ENCODE peak calls at places on chromosomes 7 and 10, in four cellular contexts. R, Q, S and G are unnamed samples.

GRCh38 chr10:128518000-128518399 is 391.8 kb upstream of the MKI67 start:
- DNase-seq in R (no peak), Q (no peak), S (no peak), G (no peak)

GRCh38 chr10:91163269-91163708 is 57.2 kb upstream of the PCGF5 start:
- DNase-seq in R (peak), Q (peak), S (peak), G (peak)

GRCh38 chr10:5582736-5583135 is 58.0 kb downstream of the CALML3 start:
- DNase-seq in R (no peak), Q (no peak), S (no peak), G (no peak)

GRCh38 chr7:90596745-90597526 is 815 bp downstream of the CDK14 start:
- DNase-seq in R (peak), Q (peak), S (no peak), G (no peak)

GRCh38 chr7:75702515-75702914 is 36.2 kb downstream of the HIP1 start:
- DNase-seq in R (no peak), Q (no peak), S (no peak), G (no peak)

GRCh38 chr7:136956232-136956631 is 87.8 kb downstream of the CHRM2 start:
- DNase-seq in R (peak), Q (peak), S (no peak), G (no peak)

GRCh38 chr10:43574035-43574892 is at the start of gene ZNF239:
- DNase-seq in R (peak), Q (peak), S (peak), G (peak)

GRCh38 chr10:78937388-78937787 is 131.4 kb upstream of the ZMIZ1 start:
- DNase-seq in R (no peak), Q (no peak), S (no peak), G (no peak)

GRCh38 chr10:66782776-66783175 is 143.1 kb upstream of the LRRTM3 start:
- DNase-seq in R (peak), Q (no peak), S (no peak), G (no peak)

GRCh38 chr10:48224979-48225560 is 49.4 kb downstream of the FRMPD2 start:
- DNase-seq in R (no peak), Q (peak), S (no peak), G (no peak)

GRCh38 chr10:98950106-98950505 is 285.5 kb downstream of the HPSE2 start:
- DNase-seq in R (no peak), Q (no peak), S (no peak), G (no peak)

GRCh38 chr7:36084485-36085091 is 68.5 kb upstream of the EEPD1 start:
- DNase-seq in R (peak), Q (peak), S (no peak), G (no peak)

GRCh38 chr10:110007171-110007700 is 548 bp upstream of the ADD3 start:
- DNase-seq in R (peak), Q (peak), S (peak), G (no peak)
- TF ChIP-seq CTCF in R (no peak), Q (no peak), S (no peak), G (no peak)

GRCh38 chr10:115417585-115418265 is 324.6 kb downstream of the ATRNL1 start:
- DNase-seq in R (peak), Q (peak), S (no peak), G (no peak)
- TF ChIP-seq CTCF in R (peak), Q (peak), S (no peak), G (peak)

GRCh38 chr10:108358912-108359311 is 1194.4 kb upstream of the SORCS1 start:
- DNase-seq in R (peak), Q (peak), S (no peak), G (no peak)
- TF ChIP-seq CTCF in R (peak), Q (peak), S (no peak), G (no peak)

DNA sequence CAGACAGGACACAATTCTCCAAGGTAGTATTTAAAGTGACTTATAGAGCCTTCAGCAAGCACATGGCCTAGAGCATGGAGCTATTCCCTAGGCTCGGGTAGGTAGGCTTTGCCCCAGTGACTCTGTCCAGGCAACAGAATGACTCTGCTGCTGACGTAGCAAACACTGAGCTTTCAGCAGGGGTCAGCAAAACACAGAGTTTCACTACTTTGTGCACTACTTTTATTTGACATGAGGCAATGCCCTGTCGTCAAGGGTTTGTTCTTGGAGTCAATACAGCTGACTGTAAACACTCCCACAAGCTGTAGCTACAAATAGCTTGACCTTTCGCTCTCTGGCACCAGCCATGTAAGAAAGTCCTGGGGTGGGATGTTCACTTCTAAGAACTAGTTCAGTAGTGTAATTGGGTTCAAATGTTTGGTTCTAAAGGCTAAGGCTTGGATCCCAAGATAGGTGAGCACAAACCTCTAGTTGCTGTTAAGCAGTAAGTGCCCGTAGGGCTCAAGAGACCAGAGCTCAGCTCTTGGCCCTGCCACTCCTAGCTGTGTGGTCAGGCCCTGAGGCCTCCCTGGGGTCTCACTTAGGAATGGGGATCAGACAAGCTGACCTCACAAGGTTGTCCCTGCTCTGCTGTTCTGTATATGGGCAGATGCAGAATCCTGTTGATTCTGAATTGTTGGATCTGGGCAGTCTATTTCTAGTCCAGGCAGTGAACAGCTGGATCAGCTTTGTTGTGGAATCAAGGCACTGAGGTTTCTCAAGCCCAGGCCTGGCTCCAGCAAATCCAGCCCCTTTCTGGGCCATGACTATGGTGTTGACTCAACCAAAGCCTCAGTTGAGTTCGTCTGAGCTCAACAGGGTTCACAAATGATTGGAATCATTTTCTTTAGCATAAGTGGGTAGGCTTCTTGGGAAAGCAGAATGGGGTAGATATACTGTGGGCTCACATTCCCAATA is 10.7 kb downstream of the NODAL start:
- DNase-seq in R (peak), Q (peak), S (no peak), G (no peak)
- TF ChIP-seq CTCF in R (peak), Q (no peak), S (no peak), G (no peak)

GRCh38 chr7:150982348-150982747 is 4.2 kb upstream of the KCNH2 start:
- DNase-seq in R (no peak), Q (no peak), S (no peak), G (no peak)

GRCh38 chr7:150979706-150980390 is 1.7 kb upstream of the KCNH2 start:
- DNase-seq in R (no peak), Q (no peak), S (no peak), G (no peak)

GRCh38 chr7:150981644-150982043 is 3.5 kb upstream of the KCNH2 start:
- DNase-seq in R (no peak), Q (no peak), S (no peak), G (no peak)

GRCh38 chr7:150978136-150978789 is at the start of gene KCNH2:
- DNase-seq in R (no peak), Q (no peak), S (no peak), G (no peak)

DNA sequence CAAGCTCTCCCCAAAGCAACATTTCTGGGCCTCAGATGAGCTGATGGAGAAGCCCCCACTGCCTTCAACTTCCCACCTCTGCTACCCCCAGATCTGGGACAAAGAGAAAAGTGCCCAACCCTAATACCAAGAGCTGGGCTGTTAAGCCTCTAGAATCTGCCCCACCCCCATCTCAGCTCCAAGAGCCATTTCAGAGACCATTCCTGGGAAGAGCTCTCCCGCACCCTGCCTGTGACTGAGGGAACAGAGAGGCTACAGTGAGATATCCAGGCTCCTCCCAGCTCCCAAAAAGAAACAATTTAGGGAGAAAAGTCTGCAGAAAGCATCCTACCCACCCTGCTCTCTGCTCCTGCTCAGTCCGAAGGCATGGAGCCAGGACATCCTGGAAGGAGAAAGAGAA is 2.5 kb upstream of the KCNH2 start:
- DNase-seq in R (no peak), Q (no peak), S (no peak), G (no peak)
- TF ChIP-seq CTCF in R (no peak), Q (no peak), S (no peak), G (no peak)

GRCh38 chr10:49619613-49620012 is 5.8 kb downstream of the CHAT start:
- DNase-seq in R (no peak), Q (no peak), S (no peak), G (peak)

GRCh38 chr10:49620841-49621378 is 7.1 kb downstream of the CHAT start:
- DNase-seq in R (no peak), Q (no peak), S (no peak), G (peak)

GRCh38 chr10:49620286-49620810 is 6.5 kb downstream of the CHAT start:
- DNase-seq in R (no peak), Q (no peak), S (no peak), G (peak)

GRCh38 chr10:49617281-49618020 is 3.6 kb downstream of the CHAT start:
- DNase-seq in R (no peak), Q (no peak), S (no peak), G (peak)

GRCh38 chr10:49618861-49619260 is 5.0 kb downstream of the CHAT start:
- DNase-seq in R (no peak), Q (no peak), S (no peak), G (no peak)
- TF ChIP-seq CTCF in R (no peak), Q (no peak), S (no peak), G (no peak)

DNA sequence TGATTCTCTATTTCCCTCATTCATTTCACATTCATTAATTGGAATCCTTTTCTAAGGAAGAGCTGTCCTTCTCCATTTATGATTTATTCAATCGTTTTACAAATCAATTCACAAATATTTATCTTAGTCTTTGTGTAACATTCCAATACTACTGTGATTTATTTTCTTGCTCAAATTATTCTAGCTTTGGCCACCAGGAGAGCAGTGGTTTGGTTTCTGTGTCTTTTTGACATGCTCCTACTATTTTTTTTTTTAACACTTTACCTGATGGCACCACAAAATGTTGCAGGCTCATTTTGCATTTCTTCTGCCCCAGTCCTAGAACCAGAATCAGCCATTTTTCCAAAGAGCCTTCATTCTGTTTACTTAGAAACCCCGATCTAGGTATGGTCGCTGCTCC is 13.3 kb upstream of the RBM33 start:
- DNase-seq in R (no peak), Q (no peak), S (no peak), G (no peak)
- TF ChIP-seq CTCF in R (no peak), Q (no peak), S (no peak), G (no peak)

GRCh38 chr7:14717169-14717568 is 185.4 kb downstream of the DGKB start:
- DNase-seq in R (no peak), Q (no peak), S (no peak), G (no peak)

GRCh38 chr7:14720792-14721191 is 181.8 kb downstream of the DGKB start:
- DNase-seq in R (no peak), Q (peak), S (no peak), G (no peak)

GRCh38 chr7:14714161-14714728 is 188.3 kb downstream of the DGKB start:
- DNase-seq in R (no peak), Q (no peak), S (no peak), G (no peak)

DNA sequence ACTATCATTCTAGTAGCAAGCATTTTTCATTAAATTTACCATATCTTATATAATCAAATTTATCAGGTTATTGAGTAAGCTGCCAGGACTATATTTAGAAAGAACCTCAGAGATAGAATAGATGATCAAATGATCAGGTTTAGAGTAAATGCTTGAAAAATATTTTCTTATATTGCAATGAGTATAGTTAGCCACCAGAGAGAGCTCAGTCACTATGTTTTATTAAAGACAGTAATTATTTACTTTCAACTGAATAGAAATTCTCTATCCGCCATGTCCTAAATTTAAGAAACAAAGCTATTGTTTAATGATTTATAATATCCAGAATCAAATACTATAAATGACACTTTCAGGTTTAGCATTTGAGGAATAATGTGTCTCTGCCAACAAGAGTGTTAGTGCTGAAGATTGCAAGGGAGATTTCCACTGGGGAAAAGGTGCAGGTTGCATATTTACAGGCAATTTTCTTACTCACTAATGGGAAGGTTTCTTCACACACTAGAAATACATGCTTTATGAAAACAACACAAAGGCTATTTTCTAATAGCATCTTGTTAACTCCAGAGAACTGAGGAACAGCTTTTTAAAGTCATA is 184.7 kb downstream of the DGKB start:
- DNase-seq in R (peak), Q (peak), S (no peak), G (no peak)
- TF ChIP-seq CTCF in R (peak), Q (peak), S (no peak), G (peak)

DNA sequence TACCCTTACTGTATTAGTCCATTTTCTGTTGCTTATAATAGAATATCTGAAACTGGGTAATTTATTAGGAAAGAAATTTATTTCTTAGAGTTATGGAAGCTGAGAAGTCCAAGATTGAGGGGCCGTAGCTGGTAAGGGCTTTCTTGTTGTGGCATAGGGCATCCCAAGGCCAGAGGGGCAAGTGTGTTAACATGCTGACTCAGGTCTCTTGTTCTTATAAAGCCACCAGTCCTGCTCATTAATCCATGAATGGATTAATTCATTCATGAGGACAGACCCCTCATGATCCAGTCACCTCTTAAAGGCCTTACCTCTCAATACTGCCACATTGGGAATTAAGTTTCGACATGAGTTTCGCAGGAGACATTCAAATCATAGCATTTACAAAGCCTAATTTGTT is 2.4 kb downstream of the ARMC10 start:
- DNase-seq in R (no peak), Q (no peak), S (no peak), G (no peak)
- TF ChIP-seq CTCF in R (no peak), Q (no peak), S (no peak), G (no peak)